ENCODE peak calls at places on chromosomes 3 and 15, in nine cellular contexts. One of them, this sample, is unnamed.
A peak's percentile ranks its signal among the peaks of the same experiment; 100 is the strongest.

GRCh38 chr3:179196098-179196497 is 47.9 kb downstream of the PIK3CA start:
- DNase-seq in upper lobe of left lung: no peak
- DNase-seq in esophagus squamous epithelium: no peak
- DNase-seq in lower leg skin: no peak
- DNase-seq in cardiac fibroblast: peak; percentile 51
- DNase-seq in dorsolateral prefrontal cortex: no peak
- DNase-seq in kidney: no peak
- DNase-seq in uterus: no peak
- DNase-seq in epithelial cell of proximal tubule: no peak
- DNase-seq in this sample: peak; percentile 85

GRCh38 chr3:69776926-69777581 is 37.8 kb downstream of the MITF start:
- DNase-seq in upper lobe of left lung: no peak
- DNase-seq in esophagus squamous epithelium: no peak
- DNase-seq in lower leg skin: no peak
- DNase-seq in cardiac fibroblast: no peak
- DNase-seq in dorsolateral prefrontal cortex: no peak
- DNase-seq in kidney: no peak
- DNase-seq in uterus: no peak
- DNase-seq in epithelial cell of proximal tubule: no peak
- DNase-seq in this sample: no peak

GRCh38 chr3:49924683-49925082 is 4.9 kb downstream of the MON1A start:
- DNase-seq in upper lobe of left lung: no peak
- DNase-seq in esophagus squamous epithelium: no peak
- DNase-seq in lower leg skin: no peak
- DNase-seq in cardiac fibroblast: peak; percentile 61
- DNase-seq in dorsolateral prefrontal cortex: no peak
- DNase-seq in kidney: no peak
- DNase-seq in uterus: no peak
- DNase-seq in epithelial cell of proximal tubule: no peak
- DNase-seq in this sample: no peak

GRCh38 chr15:100721758-100722550 is 119.6 kb downstream of the ASB7 start:
- DNase-seq in upper lobe of left lung: no peak
- DNase-seq in esophagus squamous epithelium: no peak
- DNase-seq in lower leg skin: peak; percentile 91
- DNase-seq in cardiac fibroblast: peak; percentile 99
- DNase-seq in dorsolateral prefrontal cortex: no peak
- DNase-seq in kidney: peak; percentile 86
- DNase-seq in uterus: peak; percentile 95
- DNase-seq in epithelial cell of proximal tubule: peak; percentile 100
- DNase-seq in this sample: peak; percentile 99

GRCh38 chr3:64037084-64037483 is 13.8 kb upstream of the PSMD6 start:
- DNase-seq in upper lobe of left lung: no peak
- DNase-seq in esophagus squamous epithelium: no peak
- DNase-seq in lower leg skin: no peak
- DNase-seq in cardiac fibroblast: no peak
- DNase-seq in dorsolateral prefrontal cortex: no peak
- DNase-seq in kidney: no peak
- DNase-seq in uterus: no peak
- DNase-seq in epithelial cell of proximal tubule: no peak
- DNase-seq in this sample: no peak

GRCh38 chr3:188212308-188212969 is 58.5 kb downstream of the LPP start:
- DNase-seq in upper lobe of left lung: no peak
- DNase-seq in esophagus squamous epithelium: no peak
- DNase-seq in lower leg skin: no peak
- DNase-seq in cardiac fibroblast: peak; percentile 57
- DNase-seq in dorsolateral prefrontal cortex: no peak
- DNase-seq in kidney: peak; percentile 66
- DNase-seq in uterus: peak; percentile 63
- DNase-seq in epithelial cell of proximal tubule: peak; percentile 98
- DNase-seq in this sample: no peak

GRCh38 chr15:85407421-85408269 is 27.2 kb downstream of the AKAP13 start:
- DNase-seq in upper lobe of left lung: no peak
- DNase-seq in esophagus squamous epithelium: no peak
- DNase-seq in lower leg skin: no peak
- DNase-seq in cardiac fibroblast: peak; percentile 76
- DNase-seq in dorsolateral prefrontal cortex: no peak
- DNase-seq in kidney: no peak
- DNase-seq in uterus: no peak
- DNase-seq in epithelial cell of proximal tubule: peak; percentile 84
- DNase-seq in this sample: peak; percentile 68

GRCh38 chr3:31505353-31506048 is 27.2 kb upstream of the STT3B start:
- DNase-seq in upper lobe of left lung: no peak
- DNase-seq in esophagus squamous epithelium: no peak
- DNase-seq in lower leg skin: no peak
- DNase-seq in cardiac fibroblast: no peak
- DNase-seq in dorsolateral prefrontal cortex: no peak
- DNase-seq in kidney: no peak
- DNase-seq in uterus: no peak
- DNase-seq in epithelial cell of proximal tubule: no peak
- DNase-seq in this sample: no peak

GRCh38 chr3:194570184-194570583 is 63.0 kb downstream of the TMEM44 start:
- DNase-seq in upper lobe of left lung: no peak
- DNase-seq in esophagus squamous epithelium: no peak
- DNase-seq in lower leg skin: no peak
- DNase-seq in cardiac fibroblast: no peak
- DNase-seq in dorsolateral prefrontal cortex: no peak
- DNase-seq in kidney: no peak
- DNase-seq in uterus: no peak
- DNase-seq in epithelial cell of proximal tubule: no peak
- DNase-seq in this sample: no peak

GRCh38 chr3:34725774-34726173 is 913.6 kb upstream of the ARPP21 start:
- DNase-seq in upper lobe of left lung: no peak
- DNase-seq in esophagus squamous epithelium: no peak
- DNase-seq in lower leg skin: no peak
- DNase-seq in cardiac fibroblast: no peak
- DNase-seq in dorsolateral prefrontal cortex: no peak
- DNase-seq in kidney: no peak
- DNase-seq in uterus: no peak
- DNase-seq in epithelial cell of proximal tubule: no peak
- DNase-seq in this sample: no peak

GRCh38 chr15:100918034-100918689 is 995 bp upstream of the LRRK1 start:
- DNase-seq in upper lobe of left lung: peak; percentile 96
- DNase-seq in esophagus squamous epithelium: no peak
- DNase-seq in lower leg skin: peak; percentile 96
- DNase-seq in cardiac fibroblast: peak; percentile 80
- DNase-seq in dorsolateral prefrontal cortex: peak; percentile 64
- DNase-seq in kidney: peak; percentile 91
- DNase-seq in uterus: peak; percentile 69
- DNase-seq in epithelial cell of proximal tubule: no peak
- DNase-seq in this sample: peak; percentile 34

GRCh38 chr3:25661694-25662455 is 2.8 kb downstream of the TOP2B start:
- DNase-seq in upper lobe of left lung: no peak
- DNase-seq in esophagus squamous epithelium: no peak
- DNase-seq in lower leg skin: no peak
- DNase-seq in cardiac fibroblast: no peak
- DNase-seq in dorsolateral prefrontal cortex: no peak
- DNase-seq in kidney: no peak
- DNase-seq in uterus: no peak
- DNase-seq in epithelial cell of proximal tubule: no peak
- DNase-seq in this sample: no peak

GRCh38 chr15:55824857-55825613 is 82.1 kb upstream of the PRTG start:
- DNase-seq in upper lobe of left lung: no peak
- DNase-seq in esophagus squamous epithelium: no peak
- DNase-seq in lower leg skin: no peak
- DNase-seq in cardiac fibroblast: no peak
- DNase-seq in dorsolateral prefrontal cortex: no peak
- DNase-seq in kidney: no peak
- DNase-seq in uterus: no peak
- DNase-seq in epithelial cell of proximal tubule: no peak
- DNase-seq in this sample: no peak
- TF ChIP-seq CTCF in upper lobe of left lung: no peak
- TF ChIP-seq CTCF in esophagus squamous epithelium: no peak
- TF ChIP-seq CTCF in lower leg skin: no peak
- TF ChIP-seq CTCF in cardiac fibroblast: no peak
- TF ChIP-seq CTCF in dorsolateral prefrontal cortex: no peak
- TF ChIP-seq CTCF in kidney: no peak
- TF ChIP-seq CTCF in uterus: no peak
- TF ChIP-seq CTCF in epithelial cell of proximal tubule: no peak
- TF ChIP-seq CTCF in this sample: no peak

DNA sequence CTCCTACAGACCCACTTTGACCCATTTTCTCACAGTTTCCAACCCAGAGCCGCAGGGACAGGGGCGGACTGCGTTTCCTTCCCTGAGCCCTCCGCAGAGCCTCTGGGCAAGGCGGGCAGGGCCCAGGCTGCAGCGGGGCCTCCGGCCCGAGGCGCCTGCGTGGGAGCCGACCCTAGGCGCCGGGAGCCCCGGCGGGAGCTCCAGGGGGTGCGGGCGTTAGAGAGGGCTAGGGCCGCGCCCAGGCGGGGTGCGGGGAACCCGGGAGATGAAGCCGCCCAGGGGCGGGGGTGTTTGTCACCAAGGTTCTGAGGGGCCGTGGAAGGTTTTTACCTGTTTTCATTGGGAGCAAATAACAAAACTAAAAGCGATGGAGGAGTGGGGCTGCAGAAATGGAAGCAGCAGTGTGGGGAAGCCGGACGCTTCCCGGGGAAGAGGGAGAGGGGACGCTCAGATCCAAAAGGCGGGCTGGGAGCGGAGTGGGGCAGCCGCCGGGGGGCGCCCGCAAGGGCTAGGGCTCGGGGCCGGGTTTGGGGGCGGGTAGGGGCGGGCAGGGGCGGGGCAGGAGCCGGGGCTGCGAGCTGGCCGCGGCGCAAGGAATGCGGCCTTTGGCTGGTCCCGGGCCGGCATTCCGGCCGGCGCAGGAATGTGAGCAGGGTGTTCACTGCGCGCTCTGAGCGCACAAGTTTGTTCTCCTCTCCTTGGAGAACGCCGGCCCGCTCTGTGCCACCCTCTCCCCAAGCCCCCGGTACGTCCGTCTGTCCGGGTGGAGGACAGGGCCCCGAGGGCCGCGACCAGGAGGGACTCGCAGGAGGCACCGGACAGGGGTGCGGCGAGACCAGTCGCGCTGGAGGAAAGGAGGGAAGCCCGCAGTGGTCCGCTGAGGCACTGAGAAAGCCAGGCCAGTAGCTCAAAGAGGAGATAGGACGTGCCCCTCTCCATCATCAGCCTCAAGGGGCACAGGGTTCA is 61.1 kb downstream of the AMOTL2 start:
- DNase-seq in upper lobe of left lung: peak; percentile 93
- DNase-seq in esophagus squamous epithelium: no peak
- DNase-seq in lower leg skin: peak; percentile 92
- DNase-seq in cardiac fibroblast: peak; percentile 92
- DNase-seq in dorsolateral prefrontal cortex: no peak
- DNase-seq in kidney: peak; percentile 95
- DNase-seq in uterus: peak; percentile 70
- DNase-seq in epithelial cell of proximal tubule: no peak
- DNase-seq in this sample: no peak
- H3K4me3 ChIP-seq in upper lobe of left lung: no peak overlapping the region
- H3K4me3 ChIP-seq in esophagus squamous epithelium: peak overlapping the region; percentile 56
- H3K4me3 ChIP-seq in lower leg skin: peak overlapping the region; percentile 40
- H3K4me3 ChIP-seq in cardiac fibroblast: peak overlapping the region; percentile 51
- H3K4me3 ChIP-seq in dorsolateral prefrontal cortex: peak overlapping the region; percentile 41
- H3K4me3 ChIP-seq in kidney: peak overlapping the region; percentile 40
- H3K4me3 ChIP-seq in uterus: peak overlapping the region; percentile 41
- H3K4me3 ChIP-seq in epithelial cell of proximal tubule: peak overlapping the region; percentile 62
- H3K4me3 ChIP-seq in this sample: peak overlapping the region; percentile 38

GRCh38 chr3:143652118-143652517 is 196.2 kb downstream of the SLC9A9 start:
- DNase-seq in upper lobe of left lung: no peak
- DNase-seq in esophagus squamous epithelium: no peak
- DNase-seq in lower leg skin: no peak
- DNase-seq in cardiac fibroblast: no peak
- DNase-seq in dorsolateral prefrontal cortex: no peak
- DNase-seq in kidney: no peak
- DNase-seq in uterus: no peak
- DNase-seq in epithelial cell of proximal tubule: no peak
- DNase-seq in this sample: no peak

GRCh38 chr3:143648218-143648617 is 200.1 kb downstream of the SLC9A9 start:
- DNase-seq in upper lobe of left lung: no peak
- DNase-seq in esophagus squamous epithelium: no peak
- DNase-seq in lower leg skin: no peak
- DNase-seq in cardiac fibroblast: no peak
- DNase-seq in dorsolateral prefrontal cortex: no peak
- DNase-seq in kidney: no peak
- DNase-seq in uterus: no peak
- DNase-seq in epithelial cell of proximal tubule: no peak
- DNase-seq in this sample: no peak

GRCh38 chr3:143650827-143651226 is 197.4 kb downstream of the SLC9A9 start:
- DNase-seq in upper lobe of left lung: no peak
- DNase-seq in esophagus squamous epithelium: no peak
- DNase-seq in lower leg skin: no peak
- DNase-seq in cardiac fibroblast: no peak
- DNase-seq in dorsolateral prefrontal cortex: no peak
- DNase-seq in kidney: no peak
- DNase-seq in uterus: no peak
- DNase-seq in epithelial cell of proximal tubule: no peak
- DNase-seq in this sample: no peak

GRCh38 chr3:143650120-143650519 is 198.1 kb downstream of the SLC9A9 start:
- DNase-seq in upper lobe of left lung: no peak
- DNase-seq in esophagus squamous epithelium: no peak
- DNase-seq in lower leg skin: no peak
- DNase-seq in cardiac fibroblast: no peak
- DNase-seq in dorsolateral prefrontal cortex: no peak
- DNase-seq in kidney: no peak
- DNase-seq in uterus: no peak
- DNase-seq in epithelial cell of proximal tubule: no peak
- DNase-seq in this sample: no peak

GRCh38 chr3:143648708-143649107 is 199.6 kb downstream of the SLC9A9 start:
- DNase-seq in upper lobe of left lung: no peak
- DNase-seq in esophagus squamous epithelium: no peak
- DNase-seq in lower leg skin: no peak
- DNase-seq in cardiac fibroblast: no peak
- DNase-seq in dorsolateral prefrontal cortex: no peak
- DNase-seq in kidney: no peak
- DNase-seq in uterus: no peak
- DNase-seq in epithelial cell of proximal tubule: no peak
- DNase-seq in this sample: no peak
- TF ChIP-seq CTCF in upper lobe of left lung: no peak
- TF ChIP-seq CTCF in esophagus squamous epithelium: no peak
- TF ChIP-seq CTCF in lower leg skin: no peak
- TF ChIP-seq CTCF in cardiac fibroblast: peak; percentile 33
- TF ChIP-seq CTCF in dorsolateral prefrontal cortex: peak; percentile 23
- TF ChIP-seq CTCF in kidney: peak; percentile 25
- TF ChIP-seq CTCF in uterus: no peak
- TF ChIP-seq CTCF in epithelial cell of proximal tubule: peak; percentile 77
- TF ChIP-seq CTCF in this sample: no peak

DNA sequence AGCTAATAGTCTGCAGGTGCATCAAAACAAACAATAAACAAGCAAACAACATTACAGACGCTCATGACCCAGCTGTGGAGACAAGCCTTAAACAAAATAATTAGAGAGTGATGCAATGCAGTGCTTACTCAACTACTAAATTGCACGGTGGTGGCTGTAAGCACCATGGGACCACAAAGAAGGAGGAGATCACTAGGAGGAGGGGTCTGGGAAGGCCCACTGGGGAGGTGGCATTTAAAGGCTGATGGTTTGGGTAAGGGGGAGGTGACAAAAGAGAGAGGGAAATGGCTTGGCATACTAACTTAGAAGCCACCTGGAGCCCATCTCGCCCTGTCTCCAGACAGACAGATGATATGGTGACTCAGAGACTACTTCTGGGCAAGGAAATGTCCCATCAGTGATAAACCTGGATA is 516.7 kb downstream of the FOXP1 start:
- DNase-seq in upper lobe of left lung: no peak
- DNase-seq in esophagus squamous epithelium: no peak
- DNase-seq in lower leg skin: no peak
- DNase-seq in cardiac fibroblast: peak; percentile 67
- DNase-seq in dorsolateral prefrontal cortex: no peak
- DNase-seq in kidney: peak; percentile 37
- DNase-seq in uterus: peak; percentile 43
- DNase-seq in epithelial cell of proximal tubule: no peak
- DNase-seq in this sample: no peak
- H3K4me3 ChIP-seq in upper lobe of left lung: no peak overlapping the region
- H3K4me3 ChIP-seq in esophagus squamous epithelium: no peak overlapping the region
- H3K4me3 ChIP-seq in lower leg skin: no peak overlapping the region
- H3K4me3 ChIP-seq in cardiac fibroblast: no peak overlapping the region
- H3K4me3 ChIP-seq in dorsolateral prefrontal cortex: no peak overlapping the region
- H3K4me3 ChIP-seq in kidney: no peak overlapping the region
- H3K4me3 ChIP-seq in uterus: no peak overlapping the region
- H3K4me3 ChIP-seq in epithelial cell of proximal tubule: no peak overlapping the region
- H3K4me3 ChIP-seq in this sample: no peak overlapping the region

GRCh38 chr3:151166161-151166560 is 36.9 kb downstream of the GPR171 start:
- DNase-seq in upper lobe of left lung: no peak
- DNase-seq in esophagus squamous epithelium: no peak
- DNase-seq in lower leg skin: no peak
- DNase-seq in cardiac fibroblast: peak; percentile 6
- DNase-seq in dorsolateral prefrontal cortex: no peak
- DNase-seq in kidney: no peak
- DNase-seq in uterus: no peak
- DNase-seq in epithelial cell of proximal tubule: no peak
- DNase-seq in this sample: no peak
- TF ChIP-seq CTCF in upper lobe of left lung: no peak
- TF ChIP-seq CTCF in esophagus squamous epithelium: no peak
- TF ChIP-seq CTCF in lower leg skin: no peak
- TF ChIP-seq CTCF in cardiac fibroblast: peak; percentile 24
- TF ChIP-seq CTCF in dorsolateral prefrontal cortex: no peak
- TF ChIP-seq CTCF in kidney: no peak
- TF ChIP-seq CTCF in uterus: no peak
- TF ChIP-seq CTCF in epithelial cell of proximal tubule: peak; percentile 36
- TF ChIP-seq CTCF in this sample: no peak

This sample was measured in astrocyte of the cerebellum.